ENCODE peak calls at places on chromosomes 13 and 19, in six cellular contexts. I is ACHN, M is EH, R is heart left ventricle, Z is GM19239, J is brain microvascular endothelial cell. F is an unnamed sample.

GRCh38 chr13:97388385-97388784 is 45.6 kb upstream of the RAP2A start:
- DNase-seq in I (no peak), M (no peak), R (no peak), Z (no peak), J (no peak), F (no peak)

GRCh38 chr19:1990230-1991017 is 25.1 kb downstream of the BTBD2 start:
- DNase-seq in I (no peak), M (no peak), R (no peak), Z (no peak), J (no peak), F (no peak)

GRCh38 chr19:5926641-5927438 is 12.8 kb downstream of the CAPS start:
- DNase-seq in I (no peak), M (peak), R (peak), Z (no peak), J (peak), F (no peak)

GRCh38 chr19:16067205-16067938 is 8.9 kb upstream of the TPM4 start:
- DNase-seq in I (no peak), M (peak), R (no peak), Z (no peak), J (peak), F (no peak)

GRCh38 chr19:4594199-4594598 is 34.7 kb upstream of the SEMA6B start:
- DNase-seq in I (no peak), M (no peak), R (no peak), Z (no peak), J (peak), F (no peak)

GRCh38 chr13:48043789-48044503 is 6.4 kb downstream of the NUDT15 start:
- DNase-seq in I (peak), M (peak), R (no peak), Z (no peak), J (peak), F (no peak)

GRCh38 chr13:39209731-39210633 is 171.7 kb downstream of the NHLRC3 start:
- DNase-seq in I (no peak), M (peak), R (no peak), Z (no peak), J (no peak), F (no peak)

GRCh38 chr13:38415233-38415632 is 65.6 kb downstream of the UFM1 start:
- DNase-seq in I (no peak), M (no peak), R (peak), Z (peak), J (no peak), F (no peak)

GRCh38 chr19:45587873-45588272 is 3.3 kb upstream of the OPA3 start:
- DNase-seq in I (no peak), M (no peak), R (no peak), Z (no peak), J (no peak), F (no peak)

GRCh38 chr13:112177459-112177858 is 110.5 kb downstream of the SOX1 start:
- DNase-seq in I (no peak), M (no peak), R (no peak), Z (no peak), J (no peak), F (no peak)

GRCh38 chr13:21879263-21879914 is 208.5 kb downstream of the FGF9 start:
- DNase-seq in I (no peak), M (no peak), R (no peak), Z (no peak), J (no peak), F (no peak)

GRCh38 chr19:13861392-13861713 is 15.6 kb upstream of the NANOS3 start:
- DNase-seq in I (no peak), M (peak), R (peak), Z (no peak), J (no peak), F (no peak)

GRCh38 chr13:107348931-107349330 is 781.0 kb upstream of the ARGLU1 start:
- DNase-seq in I (peak), M (no peak), R (no peak), Z (no peak), J (no peak), F (no peak)

GRCh38 chr19:49807888-49808675 is 5.0 kb downstream of the FUZ start:
- DNase-seq in I (no peak), M (no peak), R (peak), Z (no peak), J (no peak), F (no peak)

GRCh38 chr13:32914686-32915085 is 101.5 kb upstream of the KL start:
- DNase-seq in I (no peak), M (no peak), R (no peak), Z (no peak), J (no peak), F (no peak)

F was measured in ELF-1.